ENCODE peak calls at places on chromosome 10, in six cellular contexts. Y, O, S, J, W and T are unnamed samples.

GRCh38 chr10:46220187-46220586 is 66.6 kb upstream of the ANTXRL start:
- DNase-seq in Y (no peak), O (no peak), S (no peak), J (no peak), W (no peak), T (no peak)

GRCh38 chr10:23384364-23384763 is 39.8 kb upstream of the C10orf67 start:
- DNase-seq in Y (no peak), O (no peak), S (no peak), J (no peak), W (no peak), T (no peak)

GRCh38 chr10:35397953-35398352 is 61.6 kb downstream of the CCNY start:
- DNase-seq in Y (no peak), O (no peak), S (no peak), J (no peak), W (no peak), T (no peak)

GRCh38 chr10:126315471-126316177 is 72.7 kb downstream of the ADAM12 start:
- DNase-seq in Y (no peak), O (no peak), S (no peak), J (no peak), W (peak; percentile 85), T (peak; percentile 44)

GRCh38 chr10:117804470-117805011 is 242.2 kb downstream of the RAB11FIP2 start:
- DNase-seq in Y (peak; percentile 47), O (no peak), S (no peak), J (no peak), W (no peak), T (no peak)

GRCh38 chr10:80539421-80539999 is 1.8 kb downstream of the SH2D4B start:
- DNase-seq in Y (peak; percentile 55), O (no peak), S (peak; percentile 28), J (no peak), W (no peak), T (peak; percentile 80)

GRCh38 chr10:30812018-30812851 is 182.7 kb upstream of the LYZL2 start:
- DNase-seq in Y (peak; percentile 75), O (peak; percentile 37), S (peak; percentile 36), J (no peak), W (peak; percentile 95), T (no peak)

GRCh38 chr10:58278274-58278961 is 9.5 kb downstream of the CISD1 start:
- DNase-seq in Y (no peak), O (no peak), S (no peak), J (no peak), W (no peak), T (no peak)

GRCh38 chr10:127910464-127910770 is 3.5 kb downstream of the PTPRE start:
- DNase-seq in Y (no peak), O (no peak), S (no peak), J (no peak), W (no peak), T (no peak)

GRCh38 chr10:119737827-119738226 is 12.0 kb downstream of the INPP5F start:
- DNase-seq in Y (no peak), O (no peak), S (no peak), J (no peak), W (peak; percentile 82), T (no peak)

GRCh38 chr10:78420946-78421732 is 387.5 kb downstream of the RPS24 start:
- DNase-seq in Y (no peak), O (no peak), S (no peak), J (no peak), W (no peak), T (no peak)

GRCh38 chr10:78427497-78428031 is 393.9 kb downstream of the RPS24 start:
- DNase-seq in Y (no peak), O (no peak), S (no peak), J (no peak), W (no peak), T (no peak)

GRCh38 chr10:78428579-78428978 is 394.9 kb downstream of the RPS24 start:
- DNase-seq in Y (no peak), O (no peak), S (no peak), J (no peak), W (no peak), T (no peak)

GRCh38 chr10:78426181-78426580 is 392.5 kb downstream of the RPS24 start:
- DNase-seq in Y (no peak), O (no peak), S (no peak), J (no peak), W (no peak), T (no peak)

DNA sequence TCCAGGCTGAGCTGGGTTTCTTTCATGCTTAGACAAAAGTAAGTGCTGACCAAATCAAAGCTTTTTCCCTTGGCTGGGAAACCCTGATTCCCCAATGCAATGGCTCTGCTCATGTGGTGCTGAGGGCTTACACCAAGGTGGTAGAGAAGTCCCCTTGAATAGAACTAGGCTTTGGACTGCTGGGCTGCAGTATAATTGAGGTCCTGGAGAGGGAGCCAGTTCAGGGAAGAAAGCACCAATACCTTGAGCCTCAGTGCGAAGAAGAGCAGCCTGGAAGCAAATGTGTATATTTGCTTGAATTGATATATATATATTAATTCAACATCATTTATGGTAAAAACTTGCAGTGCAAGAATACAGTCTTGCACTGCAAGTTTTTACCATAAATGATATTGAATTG is 391.1 kb downstream of the RPS24 start:
- DNase-seq in Y (no peak), O (no peak), S (no peak), J (no peak), W (no peak), T (no peak)
- TF ChIP-seq CTCF in Y (no peak), O (no peak), S (no peak), J (peak; percentile 45), W (peak; percentile 33), T (peak; percentile 23)

DNA sequence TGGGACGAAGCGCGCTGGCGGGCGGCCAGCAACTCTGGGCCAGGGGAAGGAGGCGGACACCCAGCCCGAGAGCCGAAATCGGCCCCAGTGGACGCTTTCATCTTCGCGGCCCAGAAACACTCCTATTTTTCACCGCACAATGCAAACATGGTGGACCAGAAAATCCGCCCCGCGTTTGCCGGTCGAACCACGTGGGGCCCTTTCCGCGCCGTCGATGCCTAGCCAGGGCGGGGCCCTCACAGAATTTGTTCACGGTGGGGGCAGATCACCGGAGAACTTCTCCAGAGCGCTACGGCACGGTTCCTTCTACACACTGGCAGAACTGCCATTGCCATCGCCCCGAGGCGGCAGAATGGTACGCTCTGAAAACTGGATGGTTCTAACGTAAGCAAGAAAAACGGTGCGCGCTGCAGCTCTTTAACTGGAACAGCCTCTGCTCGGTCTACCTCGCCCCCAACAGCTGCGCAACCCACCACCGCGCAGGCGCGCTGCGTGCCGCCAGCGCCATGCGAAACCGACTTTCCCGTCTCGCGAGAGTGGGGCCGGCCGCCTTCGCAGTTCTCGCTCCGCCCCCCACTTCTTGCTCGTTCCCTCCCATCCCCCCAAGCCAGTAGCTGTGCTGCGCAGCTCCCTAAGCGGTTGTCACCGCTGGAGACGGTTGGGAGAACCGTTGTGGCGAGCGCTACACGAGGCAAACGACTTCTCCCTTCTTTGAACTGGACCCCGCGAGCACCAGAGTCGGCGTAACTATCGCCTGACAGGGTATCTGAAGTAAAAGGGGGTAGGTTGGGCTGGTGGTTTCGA is at the start of gene HNRNPH3:
- DNase-seq in Y (peak; percentile 97), O (peak; percentile 99), S (peak; percentile 98), J (peak; percentile 99), W (peak; percentile 98), T (peak; percentile 100)
- TF ChIP-seq CTCF in Y (no peak), O (no peak), S (no peak), J (peak; percentile 38), W (no peak), T (no peak)

GRCh38 chr10:33290286-33291052 is 44.0 kb downstream of the NRP1 start:
- DNase-seq in Y (no peak), O (no peak), S (no peak), J (no peak), W (no peak), T (no peak)
- TF ChIP-seq CTCF in Y (peak; percentile 33), O (peak; percentile 43), S (no peak), J (peak; percentile 42), W (peak; percentile 37), T (peak; percentile 57)

GRCh38 chr10:21993360-21994001 is 10.0 kb downstream of the DNAJC1 start:
- DNase-seq in Y (no peak), O (no peak), S (no peak), J (no peak), W (peak; percentile 49), T (no peak)

GRCh38 chr10:21991785-21992184 is 11.7 kb downstream of the DNAJC1 start:
- DNase-seq in Y (no peak), O (no peak), S (no peak), J (no peak), W (no peak), T (no peak)

GRCh38 chr10:21990449-21990848 is 13.1 kb downstream of the DNAJC1 start:
- DNase-seq in Y (no peak), O (no peak), S (no peak), J (no peak), W (no peak), T (no peak)

GRCh38 chr10:21985541-21985940 is 18.0 kb downstream of the DNAJC1 start:
- DNase-seq in Y (no peak), O (no peak), S (no peak), J (no peak), W (peak; percentile 69), T (no peak)

GRCh38 chr10:21989453-21990154 is 13.9 kb downstream of the DNAJC1 start:
- DNase-seq in Y (peak; percentile 72), O (peak; percentile 19), S (peak; percentile 43), J (peak; percentile 6), W (peak; percentile 79), T (no peak)
- TF ChIP-seq CTCF in Y (peak; percentile 65), O (peak; percentile 64), S (peak; percentile 21), J (peak; percentile 68), W (peak; percentile 57), T (peak; percentile 58)

DNA sequence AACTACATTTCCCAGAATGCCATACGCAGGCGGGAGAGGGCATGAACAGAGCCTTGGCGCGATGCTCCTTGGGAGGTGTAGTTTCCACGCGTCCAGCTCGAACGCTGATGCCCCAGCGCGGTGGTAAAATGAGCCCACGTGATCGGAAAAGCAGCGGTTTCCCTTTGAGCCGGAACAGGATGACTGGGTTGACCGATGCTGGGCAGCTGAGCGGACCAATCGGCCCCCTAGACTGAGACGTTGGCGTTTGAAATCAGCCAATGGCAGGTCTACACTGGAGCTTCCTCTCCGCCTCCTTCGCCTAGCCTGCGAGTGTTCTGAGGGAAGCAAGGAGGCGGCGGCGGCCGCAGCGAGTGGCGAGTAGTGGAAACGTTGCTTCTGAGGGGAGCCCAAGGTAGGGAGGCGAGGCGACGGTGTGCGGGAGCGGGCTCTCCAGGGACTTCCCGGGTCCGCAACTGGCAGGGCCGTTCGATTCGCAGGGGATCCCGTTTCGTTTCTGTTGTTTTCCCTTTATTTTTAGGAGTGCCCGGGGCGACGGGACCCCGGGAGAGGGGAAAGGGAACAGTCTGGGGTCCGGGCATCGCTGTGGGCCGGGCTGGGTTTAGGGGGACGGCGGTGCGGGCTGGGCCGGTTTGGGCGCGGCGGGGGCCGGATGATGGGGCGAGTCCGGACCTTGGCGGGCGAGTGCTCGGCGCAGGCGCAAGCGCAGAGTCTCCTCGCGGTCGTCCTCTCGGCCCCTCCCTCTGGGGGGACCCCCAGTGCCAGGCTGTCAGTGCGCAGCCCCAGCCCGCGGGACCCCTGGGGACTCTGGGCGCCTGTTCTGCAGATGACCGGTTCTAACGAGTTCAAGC is at the start of gene BUB3:
- DNase-seq in Y (peak; percentile 99), O (peak; percentile 99), S (peak; percentile 99), J (peak; percentile 88), W (peak; percentile 100), T (peak; percentile 98)
- TF ChIP-seq CTCF in Y (peak; percentile 33), O (peak; percentile 51), S (no peak), J (peak; percentile 16), W (no peak), T (peak; percentile 23)

GRCh38 chr10:115422624-115423023 is 329.5 kb downstream of the ATRNL1 start:
- DNase-seq in Y (no peak), O (no peak), S (no peak), J (no peak), W (no peak), T (no peak)

GRCh38 chr10:115417585-115418265 is 324.6 kb downstream of the ATRNL1 start:
- DNase-seq in Y (no peak), O (no peak), S (no peak), J (peak; percentile 11), W (peak; percentile 50), T (no peak)
- TF ChIP-seq CTCF in Y (no peak), O (no peak), S (no peak), J (peak; percentile 65), W (peak; percentile 85), T (peak; percentile 86)